ENCODE peak calls at places on chromosomes 11 and 22, in four cellular contexts. G is K562; J is stimulated activated CD8-positive, alpha-beta memory T cell treated with anti-CD3 and anti-CD28 coated beads, Interleukin-4, amount 100 ng/mL, for 1 hour; A is stimulated activated naive CD4-positive, alpha-beta T cell treated with Interleukin-2 at 50 U/mL for 16 hours. Y is an unnamed sample.

GRCh38 chr11:19892387-19892786 is 179.8 kb downstream of the NAV2 start:
- DNase-seq in G (no peak), J (no peak), A (no peak), Y (no peak)

GRCh38 chr11:103959279-103959930 is 77.0 kb upstream of the DDI1 start:
- DNase-seq in G (no peak), J (no peak), A (no peak), Y (no peak)

GRCh38 chr22:36465232-36466021 is 16.0 kb downstream of the TXN2 start:
- DNase-seq in G (no peak), J (no peak), A (no peak), Y (no peak)

GRCh38 chr11:128299132-128299726 is 288.1 kb downstream of the ETS1 start:
- DNase-seq in G (no peak), J (no peak), A (no peak), Y (no peak)

GRCh38 chr11:16410479-16410878 is 54.1 kb upstream of the SOX6 start:
- DNase-seq in G (no peak), J (no peak), A (no peak), Y (no peak)

GRCh38 chr11:12411806-12412727 is 34.7 kb downstream of the PARVA start:
- DNase-seq in G (peak; percentile 75), J (no peak), A (peak; percentile 1), Y (peak; percentile 32)

GRCh38 chr11:43943931-43944751 is 1.7 kb downstream of the C11orf96 start:
- DNase-seq in G (no peak), J (no peak), A (peak; percentile 33), Y (no peak)

GRCh38 chr11:14132312-14132711 is 169.8 kb downstream of the SPON1 start:
- DNase-seq in G (no peak), J (no peak), A (no peak), Y (no peak)

GRCh38 chr11:80280737-80281136 is 839.9 kb upstream of the TENM4 start:
- DNase-seq in G (no peak), J (no peak), A (no peak), Y (no peak)

GRCh38 chr11:123549901-123550619 is 104.4 kb downstream of the SCN3B start:
- DNase-seq in G (no peak), J (no peak), A (no peak), Y (no peak)

Y was measured in GM12891.